ENCODE peak calls at places on chromosomes 13 and 19, in seven cellular contexts. F is GM06990; Q is brain microvascular endothelial cell; S is Peyer's patch; Z is CD8-positive, alpha-beta T cell; X is BE2C; E is keratinocyte. M is an unnamed sample.
A peak's percentile ranks its signal among the peaks of the same experiment; 100 is the strongest.

GRCh38 chr19:12840091-12841079 is 2.1 kb downstream of the MAST1 start:
- DNase-seq in S (peak; percentile 78), Z (no peak), X (peak; percentile 98), F (peak; percentile 77), E (peak; percentile 87), Q (peak; percentile 84), M (peak; percentile 71)

GRCh38 chr13:48477191-48477855 is 55.6 kb downstream of the RCBTB2 start:
- DNase-seq in S (no peak), X (no peak), Z (no peak), E (no peak), Q (no peak), F (no peak), M (no peak)

GRCh38 chr19:55341191-55342043 is 1.7 kb downstream of the KMT5C start:
- DNase-seq in Z (peak; percentile 43), X (peak; percentile 83), Q (peak; percentile 19), S (peak; percentile 84), E (no peak), F (peak; percentile 54), M (peak; percentile 73)

GRCh38 chr19:1115646-1116420 is 12.0 kb downstream of the GPX4 start:
- DNase-seq in Q (no peak), E (no peak), F (no peak), X (no peak), Z (no peak), S (no peak), M (no peak)

GRCh38 chr13:53513199-53513598 is 484.6 kb downstream of the OLFM4 start:
- DNase-seq in S (no peak), F (no peak), X (no peak), E (no peak), Q (no peak), Z (no peak), M (no peak)

GRCh38 chr19:1232652-1233360 is 5.0 kb downstream of the CBARP start:
- DNase-seq in F (no peak), X (no peak), E (no peak), Q (peak; percentile 55), Z (no peak), S (no peak), M (no peak)

GRCh38 chr13:48194392-48194754 is 38.6 kb upstream of the ITM2B start:
- DNase-seq in E (no peak), F (no peak), X (no peak), S (no peak), Q (peak; percentile 12), Z (no peak), M (no peak)

GRCh38 chr19:2782357-2782935 is 627 bp downstream of the SGTA start:
- DNase-seq in X (no peak), S (no peak), F (no peak), E (no peak), Q (no peak), Z (no peak), M (no peak)

GRCh38 chr19:15563325-15563794 is 51.7 kb upstream of the CYP4F8 start:
- DNase-seq in E (no peak), S (peak; percentile 63), X (peak; percentile 65), Q (no peak), F (no peak), Z (no peak), M (no peak)

GRCh38 chr13:27868639-27869435 is 51.0 kb upstream of the PDX1 start:
- DNase-seq in Z (no peak), S (no peak), Q (peak; percentile 1), F (no peak), X (no peak), E (no peak), M (peak; percentile 19)

GRCh38 chr13:79742923-79743322 is 262.0 kb downstream of the NDFIP2 start:
- DNase-seq in F (no peak), S (no peak), Q (no peak), E (no peak), X (peak; percentile 21), Z (no peak), M (no peak)

GRCh38 chr19:40461669-40462221 is 3.8 kb downstream of the BLVRB start:
- DNase-seq in E (no peak), F (peak; percentile 58), S (peak; percentile 73), Q (no peak), Z (no peak), X (no peak), M (no peak)

GRCh38 chr19:8185343-8186068 is 23.7 kb upstream of the CERS4 start:
- DNase-seq in E (no peak), Q (no peak), Z (no peak), S (no peak), X (no peak), F (no peak), M (no peak)

GRCh38 chr19:8174706-8175105 is 25.3 kb upstream of the FBN3 start:
- DNase-seq in F (no peak), Z (no peak), S (no peak), Q (no peak), E (no peak), X (no peak), M (no peak)

GRCh38 chr19:8184274-8184673 is 24.9 kb upstream of the CERS4 start:
- DNase-seq in E (no peak), Z (no peak), Q (no peak), F (no peak), S (no peak), X (no peak), M (no peak)

DNA sequence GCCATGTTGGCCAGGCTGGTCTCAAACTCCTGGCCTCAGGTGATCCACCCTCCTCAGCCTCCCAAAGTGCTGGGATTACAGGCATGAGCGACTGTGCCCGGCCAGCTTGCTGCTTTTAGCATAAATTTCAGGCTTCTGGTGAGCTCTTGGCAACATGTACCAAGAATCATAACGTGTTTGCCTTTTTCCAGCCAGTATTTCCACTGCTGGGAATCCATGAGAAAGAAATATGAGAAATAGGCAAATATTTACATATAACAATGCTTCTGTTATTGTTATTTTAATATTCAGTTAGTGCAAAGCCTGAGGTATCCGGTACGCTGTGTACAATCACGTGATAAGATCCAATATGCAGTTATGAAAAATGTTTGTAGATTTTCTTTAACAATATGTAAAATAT is 29.2 kb upstream of the CERS4 start:
- DNase-seq in Z (no peak), Q (no peak), X (no peak), S (no peak), F (no peak), E (no peak), M (no peak)
- TF ChIP-seq CTCF in Z (no peak), Q (no peak), X (no peak), S (no peak), F (no peak), E (no peak), M (no peak)

DNA sequence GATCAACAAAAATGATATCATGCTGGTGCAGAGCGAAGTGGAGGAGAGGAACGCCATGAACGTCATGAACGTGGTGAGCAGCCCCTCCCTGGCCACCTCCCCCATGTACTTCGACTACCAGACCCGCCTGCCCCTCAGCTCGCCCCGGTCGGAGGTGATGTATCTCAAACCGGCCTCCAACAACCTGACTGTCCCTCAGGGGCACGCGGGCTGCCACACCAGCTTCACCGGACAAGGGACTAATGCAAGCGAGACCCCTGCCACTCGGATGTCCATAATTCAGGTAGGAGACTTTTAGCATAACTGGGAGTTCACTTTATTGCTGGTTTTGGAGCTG is 3.3 kb downstream of the PCDH17 start:
- DNase-seq in E (no peak), S (peak; percentile 38), Z (no peak), X (peak; percentile 31), F (no peak), Q (no peak), M (no peak)
- H3K27me3 ChIP-seq in E (peaks cover 47% of the 10 kb centered on the region), S (no peaks in the 10 kb centered on the region), Z (peaks cover 10% of the 10 kb centered on the region), X (no peaks in the 10 kb centered on the region), F (no peaks in the 10 kb centered on the region), Q (peaks cover 35% of the 10 kb centered on the region), M (peaks cover 30% of the 10 kb centered on the region)

GRCh38 chr19:11017275-11018035 is 56.6 kb downstream of the SMARCA4 start:
- DNase-seq in S (peak; percentile 40), F (no peak), Q (no peak), Z (no peak), X (no peak), E (no peak), M (no peak)
- H3K36me3 ChIP-seq in S (no peaks in the 10 kb centered on the region), F (peaks cover 54% of the 10 kb centered on the region), Q (peaks cover 85% of the 10 kb centered on the region), Z (peaks cover 59% of the 10 kb centered on the region), X (peaks cover 87% of the 10 kb centered on the region), E (peaks cover 33% of the 10 kb centered on the region), M (peaks cover 66% of the 10 kb centered on the region)

DNA sequence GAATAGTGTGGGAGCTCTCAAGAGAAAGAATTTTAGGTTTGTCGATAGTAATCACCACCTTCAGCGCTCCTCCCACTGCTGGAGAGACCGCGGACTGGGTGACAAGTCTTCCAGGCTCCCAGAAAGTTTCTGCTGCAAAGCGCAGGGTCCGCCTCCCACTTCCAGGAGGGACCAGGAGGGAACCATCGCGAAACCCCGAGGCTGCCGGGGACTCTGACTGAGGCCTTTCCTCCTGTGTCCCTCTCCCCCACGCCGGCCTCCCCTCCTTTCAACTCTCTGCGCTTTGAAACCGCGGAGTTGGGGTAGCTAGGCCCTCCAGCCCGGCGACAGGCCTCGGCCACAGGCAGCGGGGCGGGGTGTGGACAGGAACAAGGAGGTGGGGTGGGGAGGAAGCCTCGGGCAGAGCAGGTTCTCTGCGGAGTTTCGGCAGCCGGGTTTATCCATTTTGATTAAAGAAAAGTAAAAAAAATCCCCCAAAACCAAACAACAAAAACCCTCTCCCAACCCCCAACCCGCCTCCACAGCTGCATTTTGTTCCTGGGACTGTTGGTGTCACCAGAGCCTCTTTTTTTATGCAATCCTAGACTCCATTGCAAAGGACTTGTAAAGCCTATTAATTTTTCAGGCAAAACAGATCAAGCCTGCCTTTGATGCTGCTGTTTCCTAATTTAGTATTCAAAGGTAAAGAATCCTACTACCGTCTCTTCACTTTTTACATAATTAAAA is 157.2 kb downstream of the TM9SF2 start:
- DNase-seq in Q (peak; percentile 71), S (peak; percentile 67), F (peak; percentile 56), Z (peak; percentile 68), X (peak; percentile 19), E (no peak), M (peak; percentile 69)
- TF ChIP-seq CTCF in Q (peak; percentile 57), S (peak; percentile 52), F (peak; percentile 55), Z (no peak), X (peak; percentile 55), E (no peak), M (peak; percentile 29)

GRCh38 chr13:50130686-50131051 is 115.4 kb downstream of the KCNRG start:
- DNase-seq in Q (peak; percentile 53), X (peak; percentile 31), S (peak; percentile 59), F (peak; percentile 58), E (no peak), Z (peak; percentile 18), M (peak; percentile 52)
- H3K27me3 ChIP-seq in Q (no peaks in the 10 kb centered on the region), X (peaks cover 14% of the 10 kb centered on the region), S (no peaks in the 10 kb centered on the region), F (no peaks in the 10 kb centered on the region), E (peaks cover 77% of the 10 kb centered on the region), Z (peaks cover 60% of the 10 kb centered on the region), M (peaks cover 100% of the 10 kb centered on the region)

M was measured in cardiac muscle cell.